ENCODE peak calls at places on chromosomes 1 and 21, in four cellular contexts. One of them, this sample, is unnamed.

GRCh38 chr1:96721382-96722160 is at the start of gene PTBP2:
- DNase-seq in suprapubic skin: peak; percentile 89
- DNase-seq in choroid plexus epithelial cell: peak; percentile 79
- DNase-seq in nephron progenitor cell: peak; percentile 87
- DNase-seq in this sample: peak; percentile 87

GRCh38 chr1:93111561-93111960 is 32.5 kb downstream of the MTF2 start:
- DNase-seq in suprapubic skin: no peak
- DNase-seq in choroid plexus epithelial cell: no peak
- DNase-seq in nephron progenitor cell: no peak
- DNase-seq in this sample: no peak

GRCh38 chr1:24503003-24503751 is 541 bp downstream of the RCAN3 start:
- DNase-seq in suprapubic skin: no peak
- DNase-seq in choroid plexus epithelial cell: no peak
- DNase-seq in nephron progenitor cell: no peak
- DNase-seq in this sample: peak; percentile 9

GRCh38 chr1:209866201-209866600 is 38.4 kb downstream of the UTP25 start:
- DNase-seq in suprapubic skin: no peak
- DNase-seq in choroid plexus epithelial cell: no peak
- DNase-seq in nephron progenitor cell: no peak
- DNase-seq in this sample: no peak

GRCh38 chr1:38018864-38019343 is 6.4 kb downstream of the UTP11 start:
- DNase-seq in suprapubic skin: no peak
- DNase-seq in choroid plexus epithelial cell: peak; percentile 71
- DNase-seq in nephron progenitor cell: no peak
- DNase-seq in this sample: no peak

GRCh38 chr1:159828916-159829634 is 2.4 kb downstream of the SLAMF8 start:
- DNase-seq in suprapubic skin: no peak
- DNase-seq in choroid plexus epithelial cell: no peak
- DNase-seq in nephron progenitor cell: peak; percentile 52
- DNase-seq in this sample: peak; percentile 66

GRCh38 chr1:16145988-16146887 is 9.6 kb downstream of the EPHA2 start:
- DNase-seq in suprapubic skin: peak; percentile 89
- DNase-seq in choroid plexus epithelial cell: peak; percentile 96
- DNase-seq in nephron progenitor cell: peak; percentile 86
- DNase-seq in this sample: peak; percentile 85

GRCh38 chr1:192941722-192942411 is 117.3 kb downstream of the UCHL5 start:
- DNase-seq in suprapubic skin: no peak
- DNase-seq in choroid plexus epithelial cell: no peak
- DNase-seq in nephron progenitor cell: no peak
- DNase-seq in this sample: no peak

GRCh38 chr21:41480086-41480690 is 27.8 kb downstream of the TMPRSS2 start:
- DNase-seq in suprapubic skin: no peak
- DNase-seq in choroid plexus epithelial cell: no peak
- DNase-seq in nephron progenitor cell: no peak
- DNase-seq in this sample: no peak

GRCh38 chr1:41500781-41501518 is 16.5 kb upstream of the EDN2 start:
- DNase-seq in suprapubic skin: no peak
- DNase-seq in choroid plexus epithelial cell: no peak
- DNase-seq in nephron progenitor cell: no peak
- DNase-seq in this sample: no peak

GRCh38 chr1:238592586-238592985 is 701.9 kb upstream of the ZP4 start:
- DNase-seq in suprapubic skin: no peak
- DNase-seq in choroid plexus epithelial cell: no peak
- DNase-seq in nephron progenitor cell: peak; percentile 1
- DNase-seq in this sample: no peak

GRCh38 chr1:219278288-219278687 is 104.6 kb downstream of the LYPLAL1 start:
- DNase-seq in suprapubic skin: no peak
- DNase-seq in choroid plexus epithelial cell: no peak
- DNase-seq in nephron progenitor cell: no peak
- DNase-seq in this sample: no peak

GRCh38 chr1:183871142-183871541 is 66.2 kb downstream of the RGL1 start:
- DNase-seq in suprapubic skin: no peak
- DNase-seq in choroid plexus epithelial cell: peak; percentile 65
- DNase-seq in nephron progenitor cell: no peak
- DNase-seq in this sample: peak; percentile 18

GRCh38 chr1:98493469-98493868 is 168.1 kb upstream of the SNX7 start:
- DNase-seq in suprapubic skin: no peak
- DNase-seq in choroid plexus epithelial cell: no peak
- DNase-seq in nephron progenitor cell: no peak
- DNase-seq in this sample: no peak

GRCh38 chr1:8354038-8354437 is 36.1 kb downstream of the SLC45A1 start:
- DNase-seq in suprapubic skin: no peak
- DNase-seq in choroid plexus epithelial cell: no peak
- DNase-seq in nephron progenitor cell: no peak
- DNase-seq in this sample: no peak

GRCh38 chr1:193308438-193308837 is 122.0 kb upstream of the B3GALT2 start:
- DNase-seq in suprapubic skin: no peak
- DNase-seq in choroid plexus epithelial cell: peak; percentile 26
- DNase-seq in nephron progenitor cell: no peak
- DNase-seq in this sample: no peak

GRCh38 chr1:152502496-152503180 is 8.0 kb upstream of the LCE5A start:
- DNase-seq in suprapubic skin: no peak
- DNase-seq in choroid plexus epithelial cell: no peak
- DNase-seq in nephron progenitor cell: no peak
- DNase-seq in this sample: no peak

GRCh38 chr1:44524655-44525530 is 119.8 kb downstream of the RNF220 start:
- DNase-seq in suprapubic skin: no peak
- DNase-seq in choroid plexus epithelial cell: peak; percentile 26
- DNase-seq in nephron progenitor cell: peak; percentile 31
- DNase-seq in this sample: peak; percentile 18

GRCh38 chr1:248814351-248814750 is 11.4 kb downstream of the SH3BP5L start:
- DNase-seq in suprapubic skin: peak; percentile 63
- DNase-seq in choroid plexus epithelial cell: no peak
- DNase-seq in nephron progenitor cell: no peak
- DNase-seq in this sample: no peak

GRCh38 chr1:84217239-84217638 is 73.2 kb downstream of the PRKACB start:
- DNase-seq in suprapubic skin: no peak
- DNase-seq in choroid plexus epithelial cell: no peak
- DNase-seq in nephron progenitor cell: no peak
- DNase-seq in this sample: no peak

GRCh38 chr1:206470692-206471414 is 577 bp downstream of the IKBKE start:
- DNase-seq in suprapubic skin: no peak
- DNase-seq in choroid plexus epithelial cell: peak; percentile 87
- DNase-seq in nephron progenitor cell: peak; percentile 45
- DNase-seq in this sample: peak; percentile 51

GRCh38 chr1:71658295-71658694 is 577.5 kb upstream of the ZRANB2 start:
- DNase-seq in suprapubic skin: no peak
- DNase-seq in choroid plexus epithelial cell: no peak
- DNase-seq in nephron progenitor cell: no peak
- DNase-seq in this sample: no peak

GRCh38 chr1:88063605-88064004 is 620.5 kb upstream of the PKN2 start:
- DNase-seq in suprapubic skin: no peak
- DNase-seq in choroid plexus epithelial cell: no peak
- DNase-seq in nephron progenitor cell: no peak
- DNase-seq in this sample: no peak

GRCh38 chr1:44505210-44505993 is 100.3 kb downstream of the RNF220 start:
- DNase-seq in suprapubic skin: no peak
- DNase-seq in choroid plexus epithelial cell: peak; percentile 46
- DNase-seq in nephron progenitor cell: no peak
- DNase-seq in this sample: no peak

GRCh38 chr1:99180343-99180808 is 83.9 kb upstream of the PLPPR4 start:
- DNase-seq in suprapubic skin: peak; percentile 83
- DNase-seq in choroid plexus epithelial cell: peak; percentile 86
- DNase-seq in nephron progenitor cell: peak; percentile 75
- DNase-seq in this sample: peak; percentile 75

GRCh38 chr1:23376890-23377811 is 7.5 kb upstream of the ZNF436 start:
- DNase-seq in suprapubic skin: no peak
- DNase-seq in choroid plexus epithelial cell: peak; percentile 95
- DNase-seq in nephron progenitor cell: no peak
- DNase-seq in this sample: no peak

GRCh38 chr1:157519451-157519850 is 32.9 kb downstream of the FCRL5 start:
- DNase-seq in suprapubic skin: no peak
- DNase-seq in choroid plexus epithelial cell: no peak
- DNase-seq in nephron progenitor cell: no peak
- DNase-seq in this sample: no peak

GRCh38 chr1:9573723-9574122 is 15.0 kb upstream of the TMEM201 start:
- DNase-seq in suprapubic skin: no peak
- DNase-seq in choroid plexus epithelial cell: peak; percentile 51
- DNase-seq in nephron progenitor cell: no peak
- DNase-seq in this sample: no peak

GRCh38 chr1:155507960-155508359 is 54.6 kb downstream of the ASH1L start:
- DNase-seq in suprapubic skin: no peak
- DNase-seq in choroid plexus epithelial cell: peak; percentile 36
- DNase-seq in nephron progenitor cell: no peak
- DNase-seq in this sample: no peak

GRCh38 chr1:155509064-155509463 is 53.5 kb downstream of the ASH1L start:
- DNase-seq in suprapubic skin: no peak
- DNase-seq in choroid plexus epithelial cell: no peak
- DNase-seq in nephron progenitor cell: no peak
- DNase-seq in this sample: no peak

GRCh38 chr1:155499953-155500621 is 62.5 kb downstream of the ASH1L start:
- DNase-seq in suprapubic skin: no peak
- DNase-seq in choroid plexus epithelial cell: peak; percentile 33
- DNase-seq in nephron progenitor cell: no peak
- DNase-seq in this sample: no peak

GRCh38 chr1:155499263-155499662 is 63.3 kb downstream of the ASH1L start:
- DNase-seq in suprapubic skin: no peak
- DNase-seq in choroid plexus epithelial cell: peak; percentile 24
- DNase-seq in nephron progenitor cell: no peak
- DNase-seq in this sample: no peak

DNA sequence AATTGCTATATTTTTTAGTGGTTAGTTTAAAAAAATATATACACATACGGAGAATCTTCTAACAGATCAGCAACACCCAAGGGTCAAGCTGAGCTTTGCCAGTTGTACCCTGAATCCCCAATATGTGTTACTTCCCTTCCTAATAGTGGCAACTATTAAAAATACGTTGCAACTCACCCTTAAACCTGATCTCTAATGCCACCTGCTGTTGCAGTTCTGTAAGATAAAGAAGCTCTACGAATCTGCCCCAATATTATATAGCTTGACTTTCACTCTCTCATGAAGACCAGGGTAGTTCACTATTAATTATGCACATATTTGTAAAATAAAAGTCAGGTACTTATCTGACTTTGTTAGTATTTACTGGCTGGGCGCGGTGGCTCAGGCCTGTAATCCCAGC is 58.4 kb downstream of the ASH1L start:
- DNase-seq in suprapubic skin: no peak
- DNase-seq in choroid plexus epithelial cell: peak; percentile 69
- DNase-seq in nephron progenitor cell: no peak
- DNase-seq in this sample: no peak
- TF ChIP-seq CTCF in suprapubic skin: no peak
- TF ChIP-seq CTCF in choroid plexus epithelial cell: peak; percentile 52
- TF ChIP-seq CTCF in nephron progenitor cell: no peak
- TF ChIP-seq CTCF in this sample: no peak

GRCh38 chr1:14850563-14850962 is 252.1 kb downstream of the KAZN start:
- DNase-seq in suprapubic skin: no peak
- DNase-seq in choroid plexus epithelial cell: no peak
- DNase-seq in nephron progenitor cell: no peak
- DNase-seq in this sample: no peak
- TF ChIP-seq CTCF in suprapubic skin: no peak
- TF ChIP-seq CTCF in choroid plexus epithelial cell: peak; percentile 30
- TF ChIP-seq CTCF in nephron progenitor cell: no peak
- TF ChIP-seq CTCF in this sample: no peak

DNA sequence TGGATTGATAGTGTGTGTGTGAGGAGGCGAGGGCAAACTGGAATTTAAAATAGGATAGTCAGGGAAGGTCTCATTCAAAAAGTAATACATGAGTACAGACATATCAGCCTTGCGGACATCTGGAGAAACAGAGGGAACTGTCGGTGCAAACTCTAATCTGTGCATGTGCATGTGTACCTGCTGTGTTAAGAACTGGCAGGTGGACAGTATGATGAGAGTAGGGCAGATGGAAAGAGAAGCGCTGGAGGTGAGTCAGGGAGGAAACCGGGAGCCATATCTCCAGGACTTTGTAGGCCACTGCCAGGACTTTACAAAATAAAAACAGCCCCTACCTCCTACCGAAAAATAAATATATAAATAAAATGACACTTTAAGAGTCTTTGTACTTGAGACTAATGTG is 31.3 kb upstream of the MYBPHL start:
- DNase-seq in suprapubic skin: no peak
- DNase-seq in choroid plexus epithelial cell: no peak
- DNase-seq in nephron progenitor cell: no peak
- DNase-seq in this sample: no peak
- TF ChIP-seq CTCF in suprapubic skin: no peak
- TF ChIP-seq CTCF in choroid plexus epithelial cell: no peak
- TF ChIP-seq CTCF in nephron progenitor cell: no peak
- TF ChIP-seq CTCF in this sample: no peak

GRCh38 chr1:29453502-29454240 is 217.3 kb downstream of the PTPRU start:
- DNase-seq in suprapubic skin: peak; percentile 76
- DNase-seq in choroid plexus epithelial cell: peak; percentile 76
- DNase-seq in nephron progenitor cell: no peak
- DNase-seq in this sample: peak; percentile 22
- TF ChIP-seq CTCF in suprapubic skin: no peak
- TF ChIP-seq CTCF in choroid plexus epithelial cell: peak; percentile 51
- TF ChIP-seq CTCF in nephron progenitor cell: peak; percentile 24
- TF ChIP-seq CTCF in this sample: peak; percentile 29

GRCh38 chr1:39507230-39507928 is 15.9 kb downstream of the BMP8A start:
- DNase-seq in suprapubic skin: no peak
- DNase-seq in choroid plexus epithelial cell: peak; percentile 48
- DNase-seq in nephron progenitor cell: peak; percentile 33
- DNase-seq in this sample: peak; percentile 41
- TF ChIP-seq CTCF in suprapubic skin: no peak
- TF ChIP-seq CTCF in choroid plexus epithelial cell: peak; percentile 68
- TF ChIP-seq CTCF in nephron progenitor cell: no peak
- TF ChIP-seq CTCF in this sample: no peak

GRCh38 chr1:199113265-199113869 is 474.5 kb downstream of the PTPRC start:
- DNase-seq in suprapubic skin: no peak
- DNase-seq in choroid plexus epithelial cell: peak; percentile 93
- DNase-seq in nephron progenitor cell: peak; percentile 29
- DNase-seq in this sample: peak; percentile 56
- TF ChIP-seq CTCF in suprapubic skin: no peak
- TF ChIP-seq CTCF in choroid plexus epithelial cell: peak; percentile 97
- TF ChIP-seq CTCF in nephron progenitor cell: peak; percentile 58
- TF ChIP-seq CTCF in this sample: peak; percentile 69

GRCh38 chr1:86906419-86906818 is 7.5 kb downstream of the SELENOF start:
- DNase-seq in suprapubic skin: no peak
- DNase-seq in choroid plexus epithelial cell: peak; percentile 66
- DNase-seq in nephron progenitor cell: no peak
- DNase-seq in this sample: no peak
- TF ChIP-seq CTCF in suprapubic skin: no peak
- TF ChIP-seq CTCF in choroid plexus epithelial cell: no peak
- TF ChIP-seq CTCF in nephron progenitor cell: no peak
- TF ChIP-seq CTCF in this sample: no peak

GRCh38 chr1:228891134-228892034 is 156.1 kb downstream of the RHOU start:
- DNase-seq in suprapubic skin: no peak
- DNase-seq in choroid plexus epithelial cell: no peak
- DNase-seq in nephron progenitor cell: no peak
- DNase-seq in this sample: no peak
- TF ChIP-seq CTCF in suprapubic skin: no peak
- TF ChIP-seq CTCF in choroid plexus epithelial cell: no peak
- TF ChIP-seq CTCF in nephron progenitor cell: no peak
- TF ChIP-seq CTCF in this sample: no peak

GRCh38 chr1:201636065-201636464 is 97.1 kb downstream of the NAV1 start:
- DNase-seq in suprapubic skin: no peak
- DNase-seq in choroid plexus epithelial cell: no peak
- DNase-seq in nephron progenitor cell: no peak
- DNase-seq in this sample: no peak
- TF ChIP-seq CTCF in suprapubic skin: no peak
- TF ChIP-seq CTCF in choroid plexus epithelial cell: no peak
- TF ChIP-seq CTCF in nephron progenitor cell: no peak
- TF ChIP-seq CTCF in this sample: no peak

This sample was measured in endothelial cell.